ENCODE peak calls at places on chromosomes 2 and 18, in six cellular contexts. One of them, this sample, is unnamed.

GRCh38 chr18:45920367-45920766 is 46.8 kb downstream of the EPG5 start:
- DNase-seq in iris pigment epithelial cell: peak; percentile 73
- DNase-seq in breast epithelium: peak; percentile 82
- DNase-seq in HTR-8/SVneo: no peak
- DNase-seq in germinal center: no peak
- DNase-seq in endothelial cell: no peak
- DNase-seq in this sample: peak; percentile 49

GRCh38 chr2:239162141-239162821 is 238.5 kb downstream of the HDAC4 start:
- DNase-seq in breast epithelium: no peak
- DNase-seq in HTR-8/SVneo: no peak
- DNase-seq in iris pigment epithelial cell: no peak
- DNase-seq in endothelial cell: no peak
- DNase-seq in germinal center: no peak
- DNase-seq in this sample: no peak

GRCh38 chr18:11839556-11839955 is 11.7 kb upstream of the CHMP1B start:
- DNase-seq in iris pigment epithelial cell: no peak
- DNase-seq in endothelial cell: no peak
- DNase-seq in germinal center: no peak
- DNase-seq in HTR-8/SVneo: no peak
- DNase-seq in breast epithelium: no peak
- DNase-seq in this sample: no peak

GRCh38 chr2:237669628-237670351 is 42.4 kb downstream of the LRRFIP1 start:
- DNase-seq in germinal center: peak; percentile 36
- DNase-seq in breast epithelium: no peak
- DNase-seq in endothelial cell: no peak
- DNase-seq in HTR-8/SVneo: no peak
- DNase-seq in iris pigment epithelial cell: peak; percentile 79
- DNase-seq in this sample: no peak

GRCh38 chr2:222959358-222959757 is 92.6 kb upstream of the KCNE4 start:
- DNase-seq in endothelial cell: no peak
- DNase-seq in germinal center: no peak
- DNase-seq in breast epithelium: peak; percentile 47
- DNase-seq in HTR-8/SVneo: peak; percentile 84
- DNase-seq in iris pigment epithelial cell: peak; percentile 89
- DNase-seq in this sample: peak; percentile 93

GRCh38 chr2:154963509-154963908 is 265.0 kb downstream of the KCNJ3 start:
- DNase-seq in iris pigment epithelial cell: no peak
- DNase-seq in germinal center: no peak
- DNase-seq in HTR-8/SVneo: no peak
- DNase-seq in endothelial cell: no peak
- DNase-seq in breast epithelium: no peak
- DNase-seq in this sample: no peak

GRCh38 chr2:76640905-76641304 is 881.3 kb downstream of the LRRTM4 start:
- DNase-seq in iris pigment epithelial cell: no peak
- DNase-seq in germinal center: no peak
- DNase-seq in breast epithelium: peak; percentile 78
- DNase-seq in HTR-8/SVneo: no peak
- DNase-seq in endothelial cell: no peak
- DNase-seq in this sample: peak; percentile 62

GRCh38 chr18:72160504-72161445 is 383.4 kb downstream of the CBLN2 start:
- DNase-seq in iris pigment epithelial cell: no peak
- DNase-seq in endothelial cell: no peak
- DNase-seq in HTR-8/SVneo: no peak
- DNase-seq in germinal center: no peak
- DNase-seq in breast epithelium: no peak
- DNase-seq in this sample: peak; percentile 31

GRCh38 chr2:212667751-212668316 is 129.2 kb upstream of the ERBB4 start:
- DNase-seq in breast epithelium: no peak
- DNase-seq in endothelial cell: no peak
- DNase-seq in HTR-8/SVneo: no peak
- DNase-seq in iris pigment epithelial cell: no peak
- DNase-seq in germinal center: no peak
- DNase-seq in this sample: no peak

This sample was measured in foreskin keratinocyte.